ENCODE peak calls at places on chromosomes 12 and 14, in five cellular contexts. O, V, C, S and E are unnamed samples.

GRCh38 chr12:89350661-89351488 is 1.4 kb downstream of the DUSP6 start:
- DNase-seq in O (no peak), C (no peak), S (no peak), V (no peak), E (no peak)

GRCh38 chr12:765861-766260 is 13.5 kb downstream of the WNK1 start:
- DNase-seq in C (no peak), S (no peak), O (no peak), V (no peak), E (no peak)

GRCh38 chr14:102949801-102950451 is 27.5 kb downstream of the AMN start:
- DNase-seq in O (no peak), S (no peak), C (no peak), V (peak; percentile 63), E (no peak)

GRCh38 chr14:51716610-51717009 is 64.9 kb downstream of the FRMD6 start:
- DNase-seq in S (no peak), C (no peak), O (no peak), V (peak; percentile 52), E (no peak)

GRCh38 chr12:47867496-47867941 is 37.3 kb downstream of the VDR start:
- DNase-seq in O (no peak), C (no peak), S (no peak), V (peak; percentile 96), E (peak; percentile 56)

GRCh38 chr14:56116128-56116900 is 1.9 kb upstream of the PELI2 start:
- DNase-seq in V (no peak), O (no peak), C (no peak), S (no peak), E (no peak)

GRCh38 chr12:53660064-53660463 is 15.8 kb downstream of the ATP5MC2 start:
- DNase-seq in S (no peak), V (no peak), C (no peak), O (no peak), E (no peak)

GRCh38 chr14:101020971-101021370 is 117.4 kb upstream of the RTL1 start:
- DNase-seq in C (no peak), O (no peak), S (no peak), V (no peak), E (no peak)

GRCh38 chr12:27975222-27976136 is 2.9 kb upstream of the PTHLH start:
- DNase-seq in C (no peak), S (no peak), V (peak; percentile 72), O (peak; percentile 75), E (peak; percentile 66)

GRCh38 chr12:58502236-58502635 is 418.1 kb downstream of the LRIG3 start:
- DNase-seq in C (no peak), V (peak; percentile 25), S (no peak), O (no peak), E (no peak)

GRCh38 chr12:116346222-116346621 is 68.7 kb upstream of the MED13L start:
- DNase-seq in S (no peak), V (no peak), C (peak; percentile 18), O (peak; percentile 47), E (peak; percentile 41)
- TF ChIP-seq MXI1 in S (no peak), V (no peak), C (no peak), O (no peak), E (no peak)

DNA sequence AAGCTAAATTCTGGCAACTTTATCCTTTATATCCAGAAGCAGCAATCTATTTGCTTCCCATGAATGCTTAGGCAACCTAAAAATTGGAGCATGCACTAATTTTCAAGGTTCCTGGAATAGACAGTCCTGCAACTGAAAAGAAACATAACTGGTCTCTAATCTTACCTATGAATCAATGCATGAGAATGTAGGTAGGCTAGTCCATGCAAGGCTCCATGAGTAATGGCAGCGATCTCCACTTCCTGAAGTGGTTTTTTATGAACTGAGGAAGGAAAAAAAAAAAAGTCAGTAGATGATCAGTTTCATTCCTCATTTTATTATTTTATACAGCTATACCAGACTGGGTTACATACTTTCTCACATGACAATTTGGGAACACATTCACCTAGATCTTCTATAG is 102.0 kb downstream of the PEBP1 start:
- DNase-seq in V (peak; percentile 72), S (no peak), O (no peak), C (no peak), E (no peak)
- H3K4me3 ChIP-seq in V (no peak overlapping the region), S (no peak overlapping the region), O (no peak overlapping the region), C (no peak overlapping the region), E (no peak overlapping the region)

DNA sequence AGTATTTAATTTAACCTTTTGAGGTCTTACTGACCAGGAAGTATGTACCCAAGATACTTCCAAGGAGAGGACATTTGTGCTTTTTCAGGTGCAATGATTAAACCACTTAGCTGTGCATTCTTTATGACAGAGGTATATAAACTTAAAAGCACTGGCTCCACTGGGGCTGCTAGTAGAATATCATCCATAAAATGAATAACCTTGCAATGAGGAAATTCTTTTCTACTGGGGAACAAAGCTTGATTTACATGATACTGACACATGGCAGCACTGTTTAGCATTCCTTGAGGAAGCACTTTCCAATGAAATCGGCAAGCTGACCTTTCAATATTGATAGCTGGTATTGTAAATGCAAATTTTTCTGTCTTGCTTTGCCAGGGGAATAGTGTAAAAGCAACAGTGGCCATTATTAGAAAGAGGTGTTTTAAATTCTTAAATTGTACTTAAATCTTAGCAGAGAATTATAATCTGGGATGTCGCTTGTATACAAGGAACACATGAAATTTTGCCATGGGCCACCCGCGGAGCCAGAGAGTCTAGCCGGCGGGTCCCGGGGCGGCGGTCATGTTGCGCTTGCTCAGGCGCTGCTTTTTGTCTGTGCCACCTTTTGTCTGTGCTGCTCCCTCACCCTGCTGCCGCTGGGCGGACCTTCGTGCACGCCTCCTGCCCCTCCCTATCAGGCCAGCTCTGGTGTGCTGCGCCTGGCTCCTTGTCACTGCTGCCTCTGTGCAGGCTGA is 20.9 kb upstream of the BLTP3B start:
- DNase-seq in S (no peak), O (peak; percentile 90), C (no peak), V (peak; percentile 33), E (peak; percentile 77)
- TF ChIP-seq MXI1 in S (no peak), O (peak; percentile 94), C (no peak), V (no peak), E (no peak)

GRCh38 chr12:38124247-38125012 is 192.1 kb upstream of the ALG10B start:
- DNase-seq in S (no peak), O (no peak), C (peak; percentile 89), V (no peak), E (no peak)
- H3K4me3 ChIP-seq in S (no peak overlapping the region), O (no peak overlapping the region), C (peak overlapping the region; percentile 36), V (no peak overlapping the region), E (no peak overlapping the region)

DNA sequence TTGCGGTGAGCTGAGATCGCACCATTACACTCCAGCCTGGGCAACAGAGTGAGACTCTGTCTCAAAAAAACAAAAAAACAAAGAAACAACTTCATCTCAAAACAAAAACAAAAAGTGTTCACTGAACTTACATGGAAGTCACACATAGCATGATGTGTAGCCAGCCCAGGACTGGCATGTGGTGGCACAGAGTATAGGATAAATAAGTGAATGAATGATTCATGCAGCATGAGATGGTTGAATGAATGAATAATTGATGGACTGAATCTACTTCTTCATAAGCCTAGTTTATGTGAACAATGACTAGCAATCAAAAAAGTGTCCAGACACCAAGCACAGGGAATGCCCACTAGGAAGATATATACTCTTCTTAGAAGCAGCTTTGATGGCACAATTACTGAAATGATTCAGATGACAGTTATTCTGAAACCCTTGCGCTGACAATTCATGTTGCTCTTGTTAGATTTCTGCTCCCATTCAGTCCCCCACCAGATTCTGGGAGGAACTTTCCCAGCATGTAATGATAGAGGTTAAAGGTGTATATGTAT is 31.6 kb upstream of the SERPINA6 start:
- DNase-seq in V (no peak), C (no peak), O (no peak), S (no peak), E (no peak)
- TF ChIP-seq MXI1 in V (no peak), C (no peak), O (no peak), S (no peak), E (no peak)